ENCODE peak calls at places on chromosomes 16 and 17, in four cellular contexts. Q is adipocyte, S is body of pancreas, O is pancreas. I is an unnamed sample.

GRCh38 chr17:28724500-28725165 is 1.4 kb downstream of the TLCD1 start:
- DNase-seq in Q (no peak), S (no peak), O (no peak), I (no peak)

GRCh38 chr17:4734857-4735475 is 3.7 kb downstream of the MED11 start:
- DNase-seq in O (no peak), Q (no peak), S (no peak), I (no peak)

GRCh38 chr17:29617125-29617480 is 5.6 kb downstream of the CORO6 start:
- DNase-seq in Q (no peak), O (peak; percentile 79), S (peak; percentile 69), I (no peak)

GRCh38 chr16:58027341-58028167 is 2.0 kb downstream of the MMP15 start:
- DNase-seq in Q (peak; percentile 25), S (peak; percentile 72), O (peak; percentile 75), I (no peak)

GRCh38 chr16:88456356-88457292 is 3.5 kb downstream of the ZFPM1 start:
- DNase-seq in Q (no peak), O (no peak), S (peak; percentile 62), I (no peak)

GRCh38 chr17:19461681-19462080 is 50.6 kb downstream of the RNF112 start:
- DNase-seq in O (no peak), S (no peak), Q (no peak), I (no peak)

GRCh38 chr17:78665952-78666920 is 89.0 kb upstream of the DNAH17 start:
- DNase-seq in S (no peak), O (no peak), Q (peak; percentile 19), I (no peak)

GRCh38 chr17:18262641-18263040 is 2.2 kb downstream of the MIEF2 start:
- DNase-seq in Q (no peak), O (peak; percentile 89), S (peak; percentile 86), I (no peak)

GRCh38 chr16:29674188-29674587 is 4.8 kb upstream of the QPRT start:
- DNase-seq in S (peak; percentile 26), O (no peak), Q (peak; percentile 26), I (no peak)

GRCh38 chr16:89374393-89374948 is 115.9 kb downstream of the ANKRD11 start:
- DNase-seq in O (peak; percentile 6), S (no peak), Q (no peak), I (no peak)

GRCh38 chr17:82598256-82599011 is 49.8 kb downstream of the WDR45B start:
- DNase-seq in Q (no peak), S (no peak), O (no peak), I (no peak)

GRCh38 chr16:3580686-3581085 is 3.5 kb upstream of the NLRC3 start:
- DNase-seq in S (no peak), Q (no peak), O (no peak), I (no peak)

GRCh38 chr17:77735341-77736206 is 222.9 kb upstream of the TNRC6C start:
- DNase-seq in Q (peak; percentile 63), S (no peak), O (no peak), I (peak; percentile 41)

GRCh38 chr17:35138218-35138617 is 3.9 kb downstream of the NLE1 start:
- DNase-seq in Q (no peak), O (no peak), S (no peak), I (no peak)
- H3K36me3 ChIP-seq in Q (peaks cover 67% of the 10 kb centered on the region), O (peaks cover 58% of the 10 kb centered on the region), S (peaks cover 10% of the 10 kb centered on the region), I (peaks cover 46% of the 10 kb centered on the region)

GRCh38 chr17:63587770-63588169 is 12.9 kb upstream of the TACO1 start:
- DNase-seq in Q (no peak), O (no peak), S (no peak), I (no peak)

GRCh38 chr17:63589646-63590045 is 11.0 kb upstream of the TACO1 start:
- DNase-seq in O (no peak), S (no peak), Q (no peak), I (no peak)

GRCh38 chr17:63592797-63593196 is 7.9 kb upstream of the TACO1 start:
- DNase-seq in Q (no peak), O (no peak), S (no peak), I (no peak)

GRCh38 chr17:63588797-63589196 is 11.9 kb upstream of the TACO1 start:
- DNase-seq in Q (no peak), S (no peak), O (no peak), I (no peak)
- H3K36me3 ChIP-seq in Q (peaks cover 83% of the 10 kb centered on the region), S (peaks cover 3% of the 10 kb centered on the region), O (peaks cover 57% of the 10 kb centered on the region), I (peaks cover 37% of the 10 kb centered on the region)

GRCh38 chr17:627051-627450 is 87.6 kb downstream of the VPS53 start:
- DNase-seq in Q (no peak), S (no peak), O (no peak), I (no peak)

GRCh38 chr17:622356-622755 is 92.3 kb downstream of the VPS53 start:
- DNase-seq in O (no peak), Q (peak; percentile 39), S (no peak), I (no peak)

GRCh38 chr17:623121-623520 is 91.5 kb downstream of the VPS53 start:
- DNase-seq in O (no peak), Q (no peak), S (no peak), I (no peak)

GRCh38 chr17:628089-628488 is 86.5 kb downstream of the VPS53 start:
- DNase-seq in Q (no peak), O (no peak), S (no peak), I (no peak)

DNA sequence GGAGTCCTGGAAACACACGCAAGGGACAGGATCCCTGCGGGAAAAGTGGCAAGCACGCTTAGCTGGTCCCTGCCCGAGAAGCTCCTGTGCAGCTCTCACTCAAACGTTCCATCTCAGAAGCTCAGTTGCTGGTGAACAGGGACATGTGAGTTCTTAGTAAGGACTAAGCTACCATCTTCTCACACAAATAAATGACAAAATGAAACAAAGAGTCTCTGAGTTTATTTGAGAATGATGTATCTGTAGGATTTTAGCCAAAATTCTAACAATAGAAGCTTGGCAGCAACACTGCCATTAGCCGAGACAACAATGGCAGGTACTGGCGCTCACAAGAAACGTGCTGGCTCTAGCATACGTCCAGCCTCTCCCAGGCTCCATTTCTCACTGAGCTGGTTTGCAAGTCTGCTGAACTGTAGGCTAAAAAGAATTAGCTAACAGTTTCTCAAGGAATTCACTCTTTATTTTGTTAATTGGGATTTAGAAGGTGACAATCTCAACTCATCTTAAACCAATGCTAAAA is 90.2 kb downstream of the VPS53 start:
- DNase-seq in S (no peak), Q (no peak), O (no peak), I (no peak)
- H3K36me3 ChIP-seq in S (peaks cover 6% of the 10 kb centered on the region), Q (peaks cover 79% of the 10 kb centered on the region), O (peaks cover 40% of the 10 kb centered on the region), I (peaks cover 17% of the 10 kb centered on the region)

GRCh38 chr16:4877298-4877685 is 30.0 kb downstream of the UBN1 start:
- DNase-seq in Q (no peak), S (no peak), O (no peak), I (no peak)
- H3K36me3 ChIP-seq in Q (peaks cover 92% of the 10 kb centered on the region), S (peaks cover 35% of the 10 kb centered on the region), O (peaks cover 82% of the 10 kb centered on the region), I (peaks cover 78% of the 10 kb centered on the region)

GRCh38 chr16:4866586-4866985 is 19.3 kb downstream of the UBN1 start:
- DNase-seq in S (no peak), O (no peak), Q (no peak), I (no peak)
- H3K36me3 ChIP-seq in S (no peaks in the 10 kb centered on the region), O (peaks cover 11% of the 10 kb centered on the region), Q (peaks cover 35% of the 10 kb centered on the region), I (peaks cover 20% of the 10 kb centered on the region)

I was measured in thoracic aorta.